ENCODE peak calls at places on chromosomes 6 and 20, in five cellular contexts. N, E, R, L and S are unnamed samples.

GRCh38 chr6:43630980-43631619 is 2.0 kb upstream of the GTPBP2 start:
- DNase-seq in N (no peak), R (no peak), L (no peak), E (no peak), S (no peak)

GRCh38 chr20:3595541-3595940 is 67.7 kb downstream of the GFRA4 start:
- DNase-seq in R (no peak), E (no peak), N (no peak), L (no peak), S (no peak)

GRCh38 chr6:87724994-87725811 is 23.2 kb upstream of the AKIRIN2 start:
- DNase-seq in R (no peak), N (no peak), L (no peak), E (peak; percentile 63), S (no peak)

GRCh38 chr6:133093957-133094356 is 147.2 kb upstream of the EYA4 start:
- DNase-seq in L (no peak), R (no peak), E (no peak), N (no peak), S (no peak)

GRCh38 chr6:125745281-125746018 is 4.0 kb upstream of the HEY2 start:
- DNase-seq in L (no peak), N (no peak), E (no peak), R (no peak), S (no peak)

GRCh38 chr6:37122861-37123260 is 47.1 kb upstream of the PIM1 start:
- DNase-seq in N (no peak), R (no peak), E (no peak), L (no peak), S (no peak)

GRCh38 chr20:61436268-61436667 is 184.2 kb downstream of the CDH4 start:
- DNase-seq in R (no peak), L (no peak), E (no peak), N (no peak), S (no peak)

GRCh38 chr6:25478973-25479372 is 173.0 kb upstream of the SCGN start:
- DNase-seq in N (no peak), E (no peak), R (no peak), L (no peak), S (no peak)

GRCh38 chr6:141580988-141581387 is 551.7 kb upstream of the GJE1 start:
- DNase-seq in L (peak; percentile 5), N (no peak), E (no peak), R (no peak), S (no peak)

GRCh38 chr6:107636486-107636885 is 146.6 kb downstream of the SOBP start:
- DNase-seq in N (no peak), E (no peak), R (no peak), L (no peak), S (no peak)

GRCh38 chr6:73308712-73309533 is 45.2 kb downstream of the DPPA5 start:
- DNase-seq in R (peak; percentile 11), N (no peak), E (no peak), L (no peak), S (peak; percentile 11)

GRCh38 chr6:71488186-71488585 is 199.6 kb downstream of the OGFRL1 start:
- DNase-seq in E (no peak), R (no peak), L (no peak), N (no peak), S (no peak)

GRCh38 chr6:167670938-167671338 is 155.8 kb upstream of the AFDN start:
- DNase-seq in N (no peak), R (no peak), L (no peak), E (no peak), S (no peak)

GRCh38 chr20:3890410-3890751 is 1.2 kb downstream of the PANK2 start:
- DNase-seq in E (no peak), L (peak; percentile 35), R (no peak), N (no peak), S (no peak)

GRCh38 chr6:23424584-23424983 is 701.4 kb upstream of the NRSN1 start:
- DNase-seq in R (no peak), L (no peak), N (no peak), E (no peak), S (no peak)

GRCh38 chr6:130466744-130467052 is 100.9 kb downstream of the TMEM200A start:
- DNase-seq in E (no peak), N (no peak), R (no peak), L (no peak), S (no peak)

GRCh38 chr6:81171991-81172740 is 580.3 kb downstream of the TENT5A start:
- DNase-seq in N (no peak), L (peak; percentile 9), E (no peak), R (no peak), S (no peak)

GRCh38 chr6:36590237-36590636 is 3.9 kb upstream of the SRSF3 start:
- DNase-seq in L (no peak), N (no peak), E (no peak), R (no peak), S (no peak)

GRCh38 chr20:54681869-54682268 is 206.5 kb downstream of the DOK5 start:
- DNase-seq in E (no peak), R (no peak), L (no peak), N (no peak), S (no peak)

GRCh38 chr20:24657878-24658620 is 188.6 kb downstream of the SYNDIG1 start:
- DNase-seq in E (no peak), N (no peak), L (no peak), R (no peak), S (no peak)

GRCh38 chr6:112330071-112330876 is 16.9 kb upstream of the RFPL4B start:
- DNase-seq in R (no peak), E (no peak), N (no peak), L (peak; percentile 59), S (no peak)

GRCh38 chr20:43937586-43937985 is 22.9 kb downstream of the TOX2 start:
- DNase-seq in L (no peak), R (no peak), E (no peak), N (no peak), S (no peak)

GRCh38 chr6:14520536-14520935 is 403.0 kb downstream of the CD83 start:
- DNase-seq in E (no peak), L (no peak), R (no peak), N (no peak), S (no peak)

GRCh38 chr20:50526403-50526989 is 16.3 kb downstream of the PTPN1 start:
- DNase-seq in N (no peak), L (no peak), R (no peak), E (no peak), S (no peak)

GRCh38 chr6:70221025-70221714 is 81.7 kb downstream of the COL9A1 start:
- DNase-seq in R (peak; percentile 22), L (peak; percentile 4), E (peak; percentile 32), N (no peak), S (peak; percentile 12)

GRCh38 chr6:20919677-20920385 is 385.6 kb downstream of the CDKAL1 start:
- DNase-seq in R (no peak), E (peak; percentile 48), L (no peak), N (no peak), S (no peak)

GRCh38 chr6:95576218-95576617 is 1.1 kb upstream of the MANEA start:
- DNase-seq in R (no peak), L (no peak), E (no peak), N (no peak), S (no peak)

GRCh38 chr6:65787787-65788186 is 80.8 kb upstream of the EYS start:
- DNase-seq in E (no peak), L (no peak), N (no peak), R (no peak), S (no peak)

DNA sequence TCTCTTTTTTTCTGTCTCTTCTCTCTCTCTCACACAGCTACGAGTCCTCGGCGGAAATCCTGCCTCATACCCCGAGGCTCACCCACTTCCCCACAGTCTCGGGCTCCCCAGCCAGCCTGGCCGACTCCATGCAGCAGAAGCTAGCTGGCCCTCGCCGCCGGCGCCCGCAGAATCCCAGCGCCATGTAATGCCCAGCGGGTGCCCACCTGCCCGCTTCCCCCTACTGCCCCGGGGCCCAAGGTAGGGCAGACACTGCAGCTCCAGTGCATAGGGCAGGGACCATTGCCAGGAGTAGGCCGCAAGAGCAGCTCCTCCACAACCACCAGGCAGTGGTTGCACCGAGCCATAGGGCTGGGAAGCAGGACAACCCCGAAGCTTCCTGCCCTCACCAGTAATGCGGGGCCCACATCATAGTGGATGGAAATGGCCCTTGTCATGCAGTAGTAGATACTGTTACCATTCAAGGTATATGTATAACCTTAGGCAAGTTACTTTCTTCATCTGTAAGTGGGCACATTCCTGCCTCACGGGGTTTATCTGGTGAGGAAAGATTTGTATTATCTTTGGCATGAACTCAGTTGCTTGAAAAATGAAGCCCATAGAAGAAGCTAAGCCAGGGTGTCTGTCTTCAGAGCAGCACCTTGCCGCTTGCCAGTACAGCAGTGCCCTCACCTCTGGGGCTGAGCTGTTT is 36.9 kb upstream of the ID1 start:
- DNase-seq in L (no peak), R (no peak), N (no peak), E (no peak), S (no peak)
- TF ChIP-seq CTCF in L (no peak), R (no peak), N (no peak), E (no peak), S (no peak)

GRCh38 chr20:23147647-23147963 is 61.5 kb upstream of the CD93 start:
- DNase-seq in R (no peak), L (no peak), E (no peak), N (no peak), S (no peak)
- TF ChIP-seq CTCF in R (no peak), L (no peak), E (no peak), N (no peak), S (no peak)

GRCh38 chr6:2713473-2714358 is 37.0 kb downstream of the MYLK4 start:
- DNase-seq in E (no peak), N (no peak), L (peak; percentile 7), R (no peak), S (no peak)
- TF ChIP-seq CTCF in E (no peak), N (no peak), L (no peak), R (no peak), S (no peak)

DNA sequence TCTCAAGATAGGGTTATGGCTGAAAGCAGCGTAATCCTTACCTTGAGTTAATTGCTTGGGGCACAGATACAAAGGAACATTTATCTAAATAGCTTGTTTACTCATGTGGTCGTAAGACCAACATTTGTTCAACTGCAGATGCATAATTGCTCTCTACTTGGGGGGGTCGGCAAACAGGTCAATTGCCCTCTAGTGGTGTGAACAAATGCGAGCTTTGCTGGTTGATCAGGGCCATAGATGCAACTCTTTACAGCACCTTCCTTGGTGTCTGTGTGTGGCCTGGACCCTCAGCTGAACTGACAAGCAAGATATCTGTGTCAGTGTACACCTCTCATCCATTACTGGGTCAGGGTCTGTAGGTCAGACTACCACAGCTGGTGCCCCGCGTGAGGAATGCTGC is 24.1 kb downstream of the HLA-DPA1 start:
- DNase-seq in E (no peak), N (no peak), L (no peak), R (no peak), S (no peak)
- TF ChIP-seq CTCF in E (no peak), N (no peak), L (peak; percentile 44), R (no peak), S (no peak)

GRCh38 chr6:116060572-116061283 is at the start of gene FRK:
- DNase-seq in L (no peak), N (no peak), E (no peak), R (no peak), S (no peak)
- TF ChIP-seq CTCF in L (peak; percentile 2), N (peak; percentile 63), E (no peak), R (no peak), S (no peak)

DNA sequence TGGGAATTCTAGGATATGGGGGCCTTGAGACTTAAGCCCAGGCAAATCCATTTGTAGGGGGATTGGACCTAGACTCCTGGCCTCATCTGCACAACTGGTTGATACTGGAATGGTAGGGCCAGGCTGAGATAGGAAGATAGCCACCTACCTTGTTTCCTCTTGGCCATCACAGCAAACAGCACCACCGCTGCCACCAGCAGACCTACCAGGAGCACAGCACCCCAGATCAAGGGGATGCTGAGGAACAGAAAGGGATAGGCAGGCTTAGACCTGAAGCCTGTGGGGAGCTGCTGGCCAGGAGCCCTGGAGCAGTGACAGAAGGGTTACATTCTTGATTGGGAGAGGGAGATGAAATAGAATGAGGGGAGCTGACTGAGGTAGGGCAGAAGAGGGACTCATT is 3.5 kb downstream of the TREML1 start:
- DNase-seq in E (no peak), N (no peak), L (no peak), R (no peak), S (no peak)
- TF ChIP-seq CTCF in E (no peak), N (no peak), L (no peak), R (no peak), S (no peak)